ENCODE peak calls at places on chromosomes 3 and 15, in four cellular contexts. E is IMR-90; B is left cardiac atrium; L is stimulated activated CD8-positive, alpha-beta memory T cell treated with anti-CD3 and anti-CD28 coated beads, Interleukin-12 subunit alpha, Interleukin-12 subunit beta, amount 100 ng/mL, for 4 hours. S is an unnamed sample.

GRCh38 chr3:23113455-23114171 is 89.5 kb upstream of the UBE2E2 start:
- DNase-seq in E (peak), B (no peak), L (no peak), S (peak)

GRCh38 chr15:29071193-29071906 is 185.6 kb downstream of the APBA2 start:
- DNase-seq in E (no peak), B (no peak), L (no peak), S (no peak)

GRCh38 chr3:43632269-43632733 is 10.5 kb upstream of the ANO10 start:
- DNase-seq in E (peak), B (no peak), L (no peak), S (peak)

GRCh38 chr3:119604878-119605277 is 7.2 kb downstream of the PLA1A start:
- DNase-seq in E (peak), B (no peak), L (no peak), S (peak)

GRCh38 chr3:154548341-154548740 is 118.4 kb upstream of the GPR149 start:
- DNase-seq in E (no peak), B (no peak), L (no peak), S (no peak)

GRCh38 chr3:133042778-133043177 is 4.6 kb downstream of the TMEM108 start:
- DNase-seq in E (peak), B (no peak), L (no peak), S (peak)

GRCh38 chr3:33008282-33008681 is 56.8 kb downstream of the CCR4 start:
- DNase-seq in E (no peak), B (no peak), L (no peak), S (no peak)

GRCh38 chr3:85502148-85502875 is 543.5 kb downstream of the CADM2 start:
- DNase-seq in E (no peak), B (no peak), L (no peak), S (no peak)

GRCh38 chr3:65402597-65402996 is 636.1 kb downstream of the MAGI1 start:
- DNase-seq in E (peak), B (no peak), L (no peak), S (peak)

GRCh38 chr3:15498461-15499214 is 22.9 kb downstream of the COLQ start:
- DNase-seq in E (no peak), B (no peak), L (no peak), S (no peak)

GRCh38 chr3:9951598-9951961 is 628 bp downstream of the PRRT3 start:
- DNase-seq in E (no peak), B (no peak), L (no peak), S (no peak)

GRCh38 chr3:48194446-48195071 is 6.3 kb upstream of the CDC25A start:
- DNase-seq in E (peak), B (peak), L (no peak), S (peak)

GRCh38 chr3:138426211-138426610 is 8.2 kb upstream of the ESYT3 start:
- DNase-seq in E (peak), B (no peak), L (no peak), S (no peak)

GRCh38 chr15:38873151-38873550 is 308.5 kb upstream of the RASGRP1 start:
- DNase-seq in E (no peak), B (no peak), L (no peak), S (no peak)

S was measured in astrocyte.